ENCODE peak calls at places on chromosomes 5 and 9, in eight cellular contexts. One of them, this sample, is unnamed. For H3K27me3, the result is how much of the 10 kb centered on the place peaks cover.

GRCh38 chr5:96051401-96051830 is 89.8 kb upstream of the ELL2 start:
- DNase-seq in breast epithelium: no peak
- DNase-seq in tibial nerve: no peak
- DNase-seq in upper lobe of left lung: no peak
- DNase-seq in prostate gland: peak
- DNase-seq in lung: no peak
- DNase-seq in left lung: no peak
- DNase-seq in suprapubic skin: no peak
- DNase-seq in this sample: no peak

GRCh38 chr5:56696900-56697299 is 118.4 kb upstream of the MAP3K1 start:
- DNase-seq in breast epithelium: no peak
- DNase-seq in tibial nerve: peak
- DNase-seq in upper lobe of left lung: no peak
- DNase-seq in prostate gland: no peak
- DNase-seq in lung: no peak
- DNase-seq in left lung: no peak
- DNase-seq in suprapubic skin: no peak
- DNase-seq in this sample: no peak

GRCh38 chr9:91243029-91243428 is 118.7 kb downstream of the AUH start:
- DNase-seq in breast epithelium: no peak
- DNase-seq in tibial nerve: no peak
- DNase-seq in upper lobe of left lung: no peak
- DNase-seq in prostate gland: no peak
- DNase-seq in lung: no peak
- DNase-seq in left lung: no peak
- DNase-seq in suprapubic skin: no peak
- DNase-seq in this sample: no peak

GRCh38 chr5:110957934-110958333 is 113.6 kb upstream of the TSLP start:
- DNase-seq in breast epithelium: no peak
- DNase-seq in tibial nerve: no peak
- DNase-seq in upper lobe of left lung: no peak
- DNase-seq in prostate gland: no peak
- DNase-seq in lung: no peak
- DNase-seq in left lung: no peak
- DNase-seq in suprapubic skin: no peak
- DNase-seq in this sample: no peak

GRCh38 chr9:113668057-113668456 is 204.5 kb downstream of the RGS3 start:
- DNase-seq in breast epithelium: no peak
- DNase-seq in tibial nerve: no peak
- DNase-seq in upper lobe of left lung: no peak
- DNase-seq in prostate gland: no peak
- DNase-seq in lung: no peak
- DNase-seq in left lung: no peak
- DNase-seq in suprapubic skin: no peak
- DNase-seq in this sample: no peak

GRCh38 chr9:20693068-20693467 is 9.0 kb downstream of the FOCAD start:
- DNase-seq in breast epithelium: no peak
- DNase-seq in tibial nerve: no peak
- DNase-seq in upper lobe of left lung: no peak
- DNase-seq in prostate gland: no peak
- DNase-seq in lung: no peak
- DNase-seq in left lung: no peak
- DNase-seq in suprapubic skin: no peak
- DNase-seq in this sample: no peak

GRCh38 chr5:159017787-159018186 is 81.9 kb downstream of the EBF1 start:
- DNase-seq in breast epithelium: no peak
- DNase-seq in tibial nerve: peak
- DNase-seq in upper lobe of left lung: peak
- DNase-seq in prostate gland: no peak
- DNase-seq in lung: no peak
- DNase-seq in left lung: peak
- DNase-seq in suprapubic skin: peak
- DNase-seq in this sample: no peak

GRCh38 chr5:151718653-151719052 is 31.9 kb upstream of the SPARC start:
- DNase-seq in breast epithelium: no peak
- DNase-seq in tibial nerve: no peak
- DNase-seq in upper lobe of left lung: no peak
- DNase-seq in prostate gland: no peak
- DNase-seq in lung: no peak
- DNase-seq in left lung: no peak
- DNase-seq in suprapubic skin: no peak
- DNase-seq in this sample: no peak

GRCh38 chr9:130914417-130915095 is 17.9 kb upstream of the QRFP start:
- DNase-seq in breast epithelium: no peak
- DNase-seq in tibial nerve: no peak
- DNase-seq in upper lobe of left lung: peak
- DNase-seq in prostate gland: no peak
- DNase-seq in lung: no peak
- DNase-seq in left lung: no peak
- DNase-seq in suprapubic skin: no peak
- DNase-seq in this sample: no peak

GRCh38 chr9:129400971-129401622 is 219.8 kb downstream of the C9orf50 start:
- DNase-seq in breast epithelium: no peak
- DNase-seq in tibial nerve: no peak
- DNase-seq in upper lobe of left lung: no peak
- DNase-seq in prostate gland: no peak
- DNase-seq in lung: no peak
- DNase-seq in left lung: no peak
- DNase-seq in suprapubic skin: no peak
- DNase-seq in this sample: no peak
- H3K27ac ChIP-seq in breast epithelium: peak
- H3K27ac ChIP-seq in tibial nerve: peak
- H3K27ac ChIP-seq in upper lobe of left lung: no peak
- H3K27ac ChIP-seq in prostate gland: no peak
- H3K27ac ChIP-seq in lung: no peak
- H3K27ac ChIP-seq in left lung: no peak
- H3K27ac ChIP-seq in suprapubic skin: no peak
- H3K27ac ChIP-seq in this sample: no peak

GRCh38 chr9:38622961-38623360 is 2.6 kb upstream of the ANKRD18A start:
- DNase-seq in breast epithelium: no peak
- DNase-seq in tibial nerve: no peak
- DNase-seq in upper lobe of left lung: no peak
- DNase-seq in prostate gland: no peak
- DNase-seq in lung: no peak
- DNase-seq in left lung: no peak
- DNase-seq in suprapubic skin: no peak
- DNase-seq in this sample: no peak
- H3K27me3 ChIP-seq in breast epithelium: under half
- H3K27me3 ChIP-seq in tibial nerve: under half
- H3K27me3 ChIP-seq in upper lobe of left lung: under half
- H3K27me3 ChIP-seq in prostate gland: under half
- H3K27me3 ChIP-seq in lung: under half
- H3K27me3 ChIP-seq in left lung: half or more
- H3K27me3 ChIP-seq in suprapubic skin: half or more
- H3K27me3 ChIP-seq in this sample: under half

DNA sequence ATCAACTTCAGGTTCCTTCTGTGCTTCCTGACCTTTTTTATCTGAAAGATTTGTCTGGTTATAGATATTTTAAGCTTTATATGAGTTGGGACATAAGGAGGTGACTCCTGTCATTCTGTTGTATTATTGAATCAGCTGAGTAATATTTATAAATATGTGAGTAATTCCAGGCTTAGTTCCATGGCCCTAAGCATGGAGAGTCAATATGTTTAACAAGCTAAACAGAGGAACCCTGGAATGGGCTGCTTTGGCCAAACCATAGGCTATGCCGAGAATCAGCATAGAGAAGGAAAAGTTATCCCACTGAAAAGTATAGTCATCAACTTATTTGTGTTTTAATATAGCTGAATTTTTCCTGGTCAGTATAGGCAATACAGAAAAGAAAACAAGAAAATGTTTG is 7.2 kb upstream of the EIF4EBP3 start:
- DNase-seq in breast epithelium: no peak
- DNase-seq in tibial nerve: no peak
- DNase-seq in upper lobe of left lung: no peak
- DNase-seq in prostate gland: no peak
- DNase-seq in lung: no peak
- DNase-seq in left lung: no peak
- DNase-seq in suprapubic skin: no peak
- DNase-seq in this sample: no peak
- H3K27ac ChIP-seq in breast epithelium: no peak
- H3K27ac ChIP-seq in tibial nerve: no peak
- H3K27ac ChIP-seq in upper lobe of left lung: no peak
- H3K27ac ChIP-seq in prostate gland: no peak
- H3K27ac ChIP-seq in lung: no peak
- H3K27ac ChIP-seq in left lung: no peak
- H3K27ac ChIP-seq in suprapubic skin: no peak
- H3K27ac ChIP-seq in this sample: no peak

GRCh38 chr9:133542002-133542401 is 7.5 kb downstream of the ADAMTSL2 start:
- DNase-seq in breast epithelium: no peak
- DNase-seq in tibial nerve: no peak
- DNase-seq in upper lobe of left lung: peak
- DNase-seq in prostate gland: no peak
- DNase-seq in lung: no peak
- DNase-seq in left lung: no peak
- DNase-seq in suprapubic skin: no peak
- DNase-seq in this sample: no peak
- H3K27me3 ChIP-seq in breast epithelium: under half
- H3K27me3 ChIP-seq in tibial nerve: under half
- H3K27me3 ChIP-seq in upper lobe of left lung: under half
- H3K27me3 ChIP-seq in prostate gland: under half
- H3K27me3 ChIP-seq in lung: under half
- H3K27me3 ChIP-seq in left lung: under half
- H3K27me3 ChIP-seq in suprapubic skin: under half
- H3K27me3 ChIP-seq in this sample: under half

DNA sequence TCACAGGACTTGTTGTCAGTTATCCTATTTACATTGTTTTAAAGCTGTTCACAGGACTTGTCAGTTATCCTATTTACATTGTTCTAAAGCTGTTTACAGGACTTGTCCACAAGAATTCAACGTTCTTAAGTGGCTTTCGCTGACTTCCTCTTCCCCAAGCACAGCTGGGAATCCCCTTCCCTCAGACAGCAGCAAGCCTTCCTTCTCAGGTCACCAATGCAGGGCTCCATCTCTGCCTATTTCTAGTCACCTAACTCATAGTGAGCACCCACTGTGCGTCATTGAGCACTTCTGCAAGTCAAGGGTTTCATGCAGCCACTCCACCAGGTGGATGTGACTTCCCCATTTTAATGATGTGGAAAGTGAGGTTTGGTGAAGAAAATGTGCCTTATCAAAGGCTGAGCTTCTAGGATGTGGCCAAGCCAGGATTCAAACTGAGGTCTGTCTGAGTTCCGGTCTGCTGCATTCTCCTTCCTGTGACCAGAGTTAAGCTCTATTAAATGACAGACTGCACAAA is 109.8 kb upstream of the ZNF462 start:
- DNase-seq in breast epithelium: no peak
- DNase-seq in tibial nerve: no peak
- DNase-seq in upper lobe of left lung: no peak
- DNase-seq in prostate gland: no peak
- DNase-seq in lung: no peak
- DNase-seq in left lung: peak
- DNase-seq in suprapubic skin: no peak
- DNase-seq in this sample: no peak
- H3K27ac ChIP-seq in breast epithelium: no peak
- H3K27ac ChIP-seq in tibial nerve: no peak
- H3K27ac ChIP-seq in upper lobe of left lung: no peak
- H3K27ac ChIP-seq in prostate gland: no peak
- H3K27ac ChIP-seq in lung: no peak
- H3K27ac ChIP-seq in left lung: no peak
- H3K27ac ChIP-seq in suprapubic skin: no peak
- H3K27ac ChIP-seq in this sample: no peak

DNA sequence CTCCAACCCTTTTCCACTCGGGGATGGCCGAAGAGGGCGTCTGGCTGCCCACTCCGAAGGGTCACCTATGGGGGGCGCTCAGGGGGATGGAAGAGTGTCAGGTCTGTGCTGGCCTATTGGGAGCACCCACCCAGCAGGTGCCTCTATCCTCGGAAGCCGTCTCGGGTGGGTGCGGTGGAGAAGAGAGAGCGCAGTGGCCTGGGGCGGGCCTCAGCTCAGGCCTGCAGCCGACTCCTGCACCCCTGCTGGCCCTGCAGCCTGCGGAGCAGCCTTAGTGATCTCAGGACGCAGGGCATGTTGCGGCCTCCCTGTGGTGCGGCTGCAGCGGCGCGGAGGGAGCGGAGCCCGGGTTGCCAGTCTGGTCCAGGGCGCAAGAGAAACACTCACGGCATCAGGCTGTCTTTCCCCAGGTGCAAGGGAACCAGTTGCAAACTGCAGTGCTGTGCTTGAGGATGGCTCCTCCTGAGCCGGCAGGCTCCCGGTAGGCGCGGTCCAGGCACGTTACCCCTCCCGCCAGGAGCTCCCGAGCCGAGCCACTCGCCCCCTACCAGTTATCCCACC is 1.5 kb upstream of the IRX2 start:
- DNase-seq in breast epithelium: no peak
- DNase-seq in tibial nerve: no peak
- DNase-seq in upper lobe of left lung: peak
- DNase-seq in prostate gland: no peak
- DNase-seq in lung: no peak
- DNase-seq in left lung: no peak
- DNase-seq in suprapubic skin: no peak
- DNase-seq in this sample: no peak
- H3K27me3 ChIP-seq in breast epithelium: under half
- H3K27me3 ChIP-seq in tibial nerve: under half
- H3K27me3 ChIP-seq in upper lobe of left lung: under half
- H3K27me3 ChIP-seq in prostate gland: under half
- H3K27me3 ChIP-seq in lung: under half
- H3K27me3 ChIP-seq in left lung: half or more
- H3K27me3 ChIP-seq in suprapubic skin: under half
- H3K27me3 ChIP-seq in this sample: under half

DNA sequence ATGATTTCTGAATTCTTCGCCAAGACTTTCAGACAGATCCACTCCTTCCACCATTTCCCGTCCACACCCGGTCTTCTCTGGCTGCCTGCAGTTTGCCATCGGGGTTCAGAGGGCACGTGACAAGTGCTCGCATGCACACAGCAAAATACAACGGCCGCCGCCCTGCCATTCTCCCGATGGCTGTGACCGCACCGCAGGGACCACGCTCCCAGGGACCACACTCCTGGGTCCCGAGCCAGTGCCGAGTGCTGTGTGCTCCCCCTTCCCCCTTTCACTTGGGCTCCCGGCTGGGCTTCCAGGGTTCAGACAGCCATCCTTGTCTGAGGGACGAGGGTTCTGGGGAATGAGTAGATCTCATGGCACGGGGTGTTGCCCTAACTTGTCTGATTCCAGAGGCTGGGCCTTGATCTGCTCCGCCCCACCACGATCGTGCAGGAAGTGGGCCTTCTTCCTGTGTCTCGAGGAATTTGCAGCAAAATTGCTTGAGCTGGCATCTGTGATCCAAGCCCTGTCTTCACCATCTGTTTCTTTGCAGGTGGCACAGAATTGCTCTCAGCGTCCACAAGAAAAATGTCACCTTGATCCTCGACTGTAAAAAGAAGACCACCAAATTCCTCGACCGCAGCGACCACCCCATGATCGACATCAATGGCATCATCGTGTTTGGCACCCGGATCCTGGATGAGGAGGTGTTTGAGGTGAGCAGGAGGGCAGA is 59.2 kb downstream of the COL5A1 start:
- DNase-seq in breast epithelium: no peak
- DNase-seq in tibial nerve: no peak
- DNase-seq in upper lobe of left lung: no peak
- DNase-seq in prostate gland: no peak
- DNase-seq in lung: no peak
- DNase-seq in left lung: no peak
- DNase-seq in suprapubic skin: no peak
- DNase-seq in this sample: no peak
- H3K27ac ChIP-seq in breast epithelium: no peak
- H3K27ac ChIP-seq in tibial nerve: no peak
- H3K27ac ChIP-seq in upper lobe of left lung: no peak
- H3K27ac ChIP-seq in prostate gland: no peak
- H3K27ac ChIP-seq in lung: no peak
- H3K27ac ChIP-seq in left lung: no peak
- H3K27ac ChIP-seq in suprapubic skin: no peak
- H3K27ac ChIP-seq in this sample: no peak

GRCh38 chr9:133427658-133428348 is 5.6 kb downstream of the ADAMTS13 start:
- DNase-seq in breast epithelium: no peak
- DNase-seq in tibial nerve: no peak
- DNase-seq in upper lobe of left lung: no peak
- DNase-seq in prostate gland: no peak
- DNase-seq in lung: no peak
- DNase-seq in left lung: no peak
- DNase-seq in suprapubic skin: no peak
- DNase-seq in this sample: no peak
- H3K27me3 ChIP-seq in breast epithelium: under half
- H3K27me3 ChIP-seq in tibial nerve: under half
- H3K27me3 ChIP-seq in upper lobe of left lung: under half
- H3K27me3 ChIP-seq in prostate gland: under half
- H3K27me3 ChIP-seq in lung: under half
- H3K27me3 ChIP-seq in left lung: half or more
- H3K27me3 ChIP-seq in suprapubic skin: under half
- H3K27me3 ChIP-seq in this sample: under half